ENCODE peak calls at places on chromosomes 16 and 17, in four cellular contexts. Y is cardiac fibroblast, V is cardiac muscle cell, U is HCT116. D is an unnamed sample.

GRCh38 chr17:4249452-4250029 is 14.2 kb downstream of the ANKFY1 start:
- DNase-seq in Y (peak), V (peak), U (no peak), D (peak)

GRCh38 chr16:52090080-52090479 is 456.9 kb downstream of the TOX3 start:
- DNase-seq in Y (peak), V (no peak), U (no peak), D (no peak)

GRCh38 chr16:11674001-11674817 is 6.0 kb downstream of the SNN start:
- DNase-seq in Y (no peak), V (no peak), U (no peak), D (no peak)

GRCh38 chr17:33335491-33336173 is 42.5 kb upstream of the ASIC2 start:
- DNase-seq in Y (no peak), V (no peak), U (no peak), D (no peak)

GRCh38 chr17:40559954-40560591 is 5.2 kb downstream of the CCR7 start:
- DNase-seq in Y (peak), V (peak), U (peak), D (peak)

GRCh38 chr17:35568561-35568960 is 7.9 kb upstream of the SLFN14 start:
- DNase-seq in Y (peak), V (no peak), U (no peak), D (peak)

GRCh38 chr17:80838381-80839345 is 153.0 kb upstream of the CHMP6 start:
- DNase-seq in Y (no peak), V (no peak), U (no peak), D (no peak)

GRCh38 chr16:805474-805873 is 4.9 kb upstream of the GNG13 start:
- DNase-seq in Y (no peak), V (no peak), U (no peak), D (no peak)

GRCh38 chr16:77618951-77619350 is 103.4 kb upstream of the NUDT7 start:
- DNase-seq in Y (no peak), V (no peak), U (no peak), D (no peak)

GRCh38 chr17:41687828-41688640 is 651 bp upstream of the EIF1 start:
- DNase-seq in Y (peak), V (peak), U (no peak), D (peak)

GRCh38 chr16:74034862-74035261 is 261.8 kb upstream of the PSMD7 start:
- DNase-seq in Y (peak), V (peak), U (peak), D (peak)

GRCh38 chr17:64118452-64118979 is 11.4 kb downstream of the ERN1 start:
- DNase-seq in Y (peak), V (peak), U (no peak), D (peak)

GRCh38 chr17:44557653-44558285 is 485 bp downstream of the FZD2 start:
- DNase-seq in Y (peak), V (peak), U (no peak), D (peak)

GRCh38 chr16:57955572-57955971 is 15.4 kb downstream of the CNGB1 start:
- DNase-seq in Y (no peak), V (no peak), U (no peak), D (peak)

GRCh38 chr17:5110816-5111215 is 862 bp downstream of the ZNF232 start:
- DNase-seq in Y (no peak), V (no peak), U (no peak), D (no peak)

GRCh38 chr16:30551781-30552180 is 6.4 kb downstream of the ZNF764 start:
- DNase-seq in Y (no peak), V (no peak), U (no peak), D (no peak)

GRCh38 chr17:28221751-28222414 is 97.1 kb upstream of the TMEM97 start:
- DNase-seq in Y (no peak), V (no peak), U (no peak), D (no peak)

GRCh38 chr16:67163903-67164558 is 514 bp upstream of the HSF4 start:
- DNase-seq in Y (no peak), V (no peak), U (no peak), D (peak)

GRCh38 chr17:16419074-16419928 is 3.9 kb downstream of the TRPV2 start:
- DNase-seq in Y (peak), V (no peak), U (no peak), D (peak)

GRCh38 chr17:16417399-16417798 is 2.0 kb downstream of the TRPV2 start:
- DNase-seq in Y (no peak), V (no peak), U (no peak), D (no peak)

GRCh38 chr17:16417896-16418683 is 2.7 kb downstream of the TRPV2 start:
- DNase-seq in Y (peak), V (no peak), U (no peak), D (peak)

GRCh38 chr17:16418684-16419066 is 3.3 kb downstream of the TRPV2 start:
- DNase-seq in Y (no peak), V (no peak), U (no peak), D (no peak)

GRCh38 chr17:16415031-16415924 is at the start of gene TRPV2:
- DNase-seq in Y (no peak), V (peak), U (no peak), D (peak)
- TF ChIP-seq CTCF in Y (peak), V (no peak), U (peak), D (peak)

GRCh38 chr17:15996322-15996721 is 3.2 kb downstream of the ZSWIM7 start:
- DNase-seq in Y (no peak), V (no peak), U (no peak), D (no peak)

GRCh38 chr17:15999141-15999973 is at the start of the genes TTC19 and ZSWIM7:
- DNase-seq in Y (peak), V (peak), U (peak), D (peak)

GRCh38 chr17:16001498-16001897 is 1.9 kb downstream of the TTC19 start:
- DNase-seq in Y (peak), V (no peak), U (no peak), D (no peak)

GRCh38 chr17:15999974-16000827 is 577 bp downstream of the TTC19 start:
- DNase-seq in Y (peak), V (peak), U (no peak), D (peak)

DNA sequence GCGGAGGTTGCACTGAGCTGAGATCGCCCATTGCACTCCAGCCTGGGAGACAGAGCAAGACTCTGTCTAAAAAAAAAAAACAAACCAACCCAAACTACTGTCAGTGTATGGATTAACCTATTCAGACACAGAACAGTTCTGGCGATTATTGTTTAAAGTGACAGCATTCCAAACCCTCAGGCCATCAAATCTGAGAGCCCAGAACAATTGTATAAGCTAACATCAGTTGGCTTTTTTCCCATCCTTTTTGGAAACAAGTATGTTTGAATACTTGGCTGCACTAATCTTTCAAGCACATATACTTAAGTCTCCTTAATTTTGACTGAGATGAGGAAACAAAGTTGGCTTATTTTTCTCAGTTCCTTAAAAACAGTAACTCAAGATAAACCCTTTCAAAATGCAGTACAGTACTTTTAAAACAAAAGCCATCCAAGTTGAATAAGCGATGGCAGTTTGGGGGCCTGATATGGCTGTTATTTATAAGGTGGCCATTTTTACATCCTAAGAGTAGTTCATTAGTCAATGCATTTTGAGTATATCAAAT is 1.4 kb downstream of the ZSWIM7 start:
- DNase-seq in Y (peak), V (no peak), U (no peak), D (no peak)
- H3K4me3 ChIP-seq in Y (no peak), V (no peak), U (peak), D (no peak)

GRCh38 chr16:19980866-19981265 is 92.8 kb downstream of the GPR139 start:
- DNase-seq in Y (no peak), V (peak), U (peak), D (no peak)
- TF ChIP-seq CTCF in Y (peak), V (peak), U (peak), D (peak)

DNA sequence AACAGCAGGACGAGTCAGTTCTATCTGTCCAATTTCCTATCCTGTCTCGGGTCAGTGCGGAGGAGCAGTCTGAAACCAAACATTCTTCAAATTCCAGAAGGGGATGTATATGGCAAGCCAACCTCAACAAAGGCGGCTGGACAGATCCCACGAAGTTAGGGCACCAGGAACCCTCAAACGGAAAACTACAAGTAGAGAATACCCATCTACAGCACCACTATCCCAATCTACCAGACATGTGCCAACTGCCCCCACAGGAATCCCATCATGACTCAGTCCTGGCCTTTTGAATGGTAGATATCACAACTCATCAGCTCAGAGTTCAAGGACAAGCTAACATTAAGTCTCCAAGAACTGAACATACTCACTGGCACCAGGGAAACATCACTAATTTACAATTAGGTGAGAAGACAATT is 2.3 kb downstream of the NAT9 start:
- DNase-seq in Y (peak), V (no peak), U (no peak), D (peak)
- H3K4me3 ChIP-seq in Y (no peak), V (no peak), U (no peak), D (no peak)

DNA sequence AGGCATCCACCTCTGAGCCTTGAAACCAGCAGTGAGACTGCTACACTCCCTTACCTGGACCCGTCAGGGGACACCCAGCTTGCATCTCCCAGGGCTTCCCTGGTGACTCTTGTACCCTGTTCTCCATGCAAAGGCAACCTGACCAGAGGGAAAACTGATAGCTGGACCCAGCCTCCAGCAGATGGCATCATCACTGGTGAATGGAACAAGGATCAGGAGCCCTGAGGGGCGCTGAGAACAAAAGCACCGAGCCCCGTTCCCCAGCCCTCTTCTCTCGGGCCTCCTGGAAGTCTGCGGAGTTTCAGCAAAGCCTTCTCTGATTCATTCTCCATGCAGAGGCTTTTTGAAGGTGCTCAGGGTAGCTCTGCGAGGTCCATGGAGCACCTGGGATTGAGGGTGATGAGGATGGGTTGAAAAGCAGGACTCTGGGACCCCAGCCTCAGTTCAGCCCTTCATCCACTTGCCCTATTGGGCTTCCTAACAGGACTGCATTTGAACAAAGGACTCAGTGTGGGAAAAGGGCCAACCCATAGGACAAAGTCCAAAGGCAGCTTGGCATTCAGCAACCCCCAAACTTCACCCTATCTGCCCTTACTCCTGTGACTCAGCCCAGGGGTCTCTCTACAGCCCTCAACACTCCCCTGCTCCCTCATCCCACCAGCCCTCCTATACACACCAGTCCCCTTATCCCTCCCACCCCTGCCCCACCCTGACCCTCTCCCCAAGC is 45.0 kb upstream of the LHX1 start:
- DNase-seq in Y (no peak), V (no peak), U (peak), D (no peak)
- TF ChIP-seq CTCF in Y (no peak), V (peak), U (peak), D (peak)

DNA sequence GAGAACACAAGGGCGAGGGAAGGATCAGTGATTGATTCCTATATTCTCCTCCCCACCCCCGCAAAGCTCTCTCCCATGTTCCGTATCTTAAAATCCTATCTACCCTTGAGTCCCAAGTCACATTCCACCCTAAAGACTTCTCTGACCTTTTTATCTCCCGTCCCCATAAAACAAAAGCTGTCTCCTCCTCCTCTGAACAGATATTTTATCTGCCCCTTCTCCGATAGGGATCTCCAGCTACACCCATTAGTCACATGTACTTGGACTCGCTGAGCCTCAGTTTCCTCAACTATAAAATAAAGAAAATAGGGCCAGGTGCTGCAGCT is 12.8 kb downstream of the GGA2 start:
- DNase-seq in Y (no peak), V (no peak), U (no peak), D (no peak)
- H3K4me3 ChIP-seq in Y (no peak), V (no peak), U (no peak), D (peak)

DNA sequence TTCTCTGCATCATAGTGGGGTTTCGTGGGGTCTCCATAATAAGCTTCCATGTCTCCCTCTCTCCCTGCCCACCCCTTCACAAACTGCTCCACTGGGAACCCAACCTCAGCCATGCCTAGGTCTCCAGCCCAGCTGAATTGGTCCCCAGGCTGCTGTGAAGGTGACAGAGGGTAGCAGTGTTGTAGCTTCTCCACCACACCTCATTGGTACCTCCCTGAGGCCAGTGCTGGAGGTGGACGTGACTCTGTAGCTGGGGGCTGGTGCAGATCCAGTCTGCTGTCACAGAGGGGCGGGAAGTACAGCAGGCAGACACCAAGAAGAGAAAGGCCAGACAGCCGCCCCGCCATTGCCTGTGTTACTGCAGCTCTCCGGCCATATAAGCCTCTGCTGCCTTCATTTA is 82.1 kb downstream of the OR1D5 start:
- DNase-seq in Y (no peak), V (no peak), U (no peak), D (no peak)
- TF ChIP-seq CTCF in Y (no peak), V (no peak), U (no peak), D (no peak)

GRCh38 chr17:48570325-48571023 is 7.7 kb downstream of the HOXB4 start:
- DNase-seq in Y (no peak), V (no peak), U (no peak), D (no peak)
- H3K4me3 ChIP-seq in Y (no peak), V (no peak), U (no peak), D (no peak)

GRCh38 chr16:49590166-49590871 is 216.7 kb downstream of the C16orf78 start:
- DNase-seq in Y (no peak), V (no peak), U (no peak), D (no peak)

GRCh38 chr16:49594706-49595534 is 221.3 kb downstream of the C16orf78 start:
- DNase-seq in Y (no peak), V (no peak), U (no peak), D (no peak)

GRCh38 chr16:49593423-49594040 is 219.9 kb downstream of the C16orf78 start:
- DNase-seq in Y (no peak), V (no peak), U (no peak), D (no peak)

GRCh38 chr16:49589721-49590120 is 216.1 kb downstream of the C16orf78 start:
- DNase-seq in Y (no peak), V (no peak), U (no peak), D (no peak)

GRCh38 chr16:49592507-49593422 is 219.2 kb downstream of the C16orf78 start:
- DNase-seq in Y (peak), V (peak), U (peak), D (peak)
- TF ChIP-seq CTCF in Y (peak), V (peak), U (peak), D (peak)

D was measured in fibroblast of villous mesenchyme.